ENCODE peak calls at places on chromosomes 13 and 19, in nine cellular contexts. One of them, this sample, is unnamed.

GRCh38 chr13:26656919-26657318 is 99.4 kb downstream of the WASF3 start:
- DNase-seq in central memory CD8-positive, alpha-beta T cell: no peak
- DNase-seq in DMS153: no peak
- DNase-seq in thyroid gland: peak; percentile 58
- DNase-seq in activated B cell treated with CpG ODN at 0.5 μM for 24 hours: no peak
- DNase-seq in GM20000: no peak
- DNase-seq in choroid plexus epithelial cell: peak; percentile 70
- DNase-seq in retinal pigment epithelial cell: no peak
- DNase-seq in pancreas: no peak
- DNase-seq in this sample: no peak

GRCh38 chr19:46442808-46443450 is 14.2 kb upstream of the PNMA8C start:
- DNase-seq in pancreas: peak; percentile 65
- DNase-seq in choroid plexus epithelial cell: peak; percentile 79
- DNase-seq in thyroid gland: peak; percentile 66
- DNase-seq in DMS153: no peak
- DNase-seq in activated B cell treated with CpG ODN at 0.5 μM for 24 hours: no peak
- DNase-seq in retinal pigment epithelial cell: peak; percentile 14
- DNase-seq in GM20000: no peak
- DNase-seq in central memory CD8-positive, alpha-beta T cell: no peak
- DNase-seq in this sample: no peak

GRCh38 chr13:35768551-35768950 is 292.1 kb upstream of the MAB21L1 start:
- DNase-seq in choroid plexus epithelial cell: peak; percentile 80
- DNase-seq in central memory CD8-positive, alpha-beta T cell: no peak
- DNase-seq in GM20000: no peak
- DNase-seq in thyroid gland: no peak
- DNase-seq in DMS153: no peak
- DNase-seq in pancreas: no peak
- DNase-seq in retinal pigment epithelial cell: peak; percentile 51
- DNase-seq in activated B cell treated with CpG ODN at 0.5 μM for 24 hours: no peak
- DNase-seq in this sample: no peak

GRCh38 chr13:101917475-101917810 is 465.0 kb downstream of the ITGBL1 start:
- DNase-seq in GM20000: no peak
- DNase-seq in DMS153: peak; percentile 55
- DNase-seq in pancreas: no peak
- DNase-seq in retinal pigment epithelial cell: no peak
- DNase-seq in activated B cell treated with CpG ODN at 0.5 μM for 24 hours: no peak
- DNase-seq in thyroid gland: no peak
- DNase-seq in choroid plexus epithelial cell: no peak
- DNase-seq in central memory CD8-positive, alpha-beta T cell: no peak
- DNase-seq in this sample: no peak

GRCh38 chr13:91200486-91200885 is 147.0 kb upstream of the MIR17HG start:
- DNase-seq in pancreas: no peak
- DNase-seq in central memory CD8-positive, alpha-beta T cell: no peak
- DNase-seq in choroid plexus epithelial cell: no peak
- DNase-seq in thyroid gland: no peak
- DNase-seq in activated B cell treated with CpG ODN at 0.5 μM for 24 hours: no peak
- DNase-seq in retinal pigment epithelial cell: no peak
- DNase-seq in DMS153: no peak
- DNase-seq in GM20000: no peak
- DNase-seq in this sample: no peak

GRCh38 chr13:111632906-111633305 is 312.5 kb downstream of the TEX29 start:
- DNase-seq in pancreas: no peak
- DNase-seq in choroid plexus epithelial cell: no peak
- DNase-seq in retinal pigment epithelial cell: no peak
- DNase-seq in thyroid gland: no peak
- DNase-seq in GM20000: no peak
- DNase-seq in activated B cell treated with CpG ODN at 0.5 μM for 24 hours: no peak
- DNase-seq in DMS153: peak; percentile 60
- DNase-seq in central memory CD8-positive, alpha-beta T cell: no peak
- DNase-seq in this sample: no peak

GRCh38 chr19:18904334-18905057 is 8.5 kb upstream of the CERS1 start:
- DNase-seq in GM20000: no peak
- DNase-seq in central memory CD8-positive, alpha-beta T cell: no peak
- DNase-seq in choroid plexus epithelial cell: no peak
- DNase-seq in DMS153: no peak
- DNase-seq in activated B cell treated with CpG ODN at 0.5 μM for 24 hours: no peak
- DNase-seq in retinal pigment epithelial cell: no peak
- DNase-seq in pancreas: no peak
- DNase-seq in thyroid gland: no peak
- DNase-seq in this sample: no peak

GRCh38 chr19:55247621-55248099 is 11.2 kb downstream of the PPP6R1 start:
- DNase-seq in retinal pigment epithelial cell: no peak
- DNase-seq in GM20000: peak; percentile 26
- DNase-seq in choroid plexus epithelial cell: peak; percentile 44
- DNase-seq in pancreas: no peak
- DNase-seq in DMS153: peak; percentile 59
- DNase-seq in thyroid gland: no peak
- DNase-seq in central memory CD8-positive, alpha-beta T cell: no peak
- DNase-seq in activated B cell treated with CpG ODN at 0.5 μM for 24 hours: no peak
- DNase-seq in this sample: no peak

GRCh38 chr19:51305479-51305878 is 6.0 kb upstream of the IGLON5 start:
- DNase-seq in DMS153: no peak
- DNase-seq in thyroid gland: no peak
- DNase-seq in choroid plexus epithelial cell: no peak
- DNase-seq in activated B cell treated with CpG ODN at 0.5 μM for 24 hours: no peak
- DNase-seq in central memory CD8-positive, alpha-beta T cell: no peak
- DNase-seq in GM20000: no peak
- DNase-seq in retinal pigment epithelial cell: no peak
- DNase-seq in pancreas: no peak
- DNase-seq in this sample: no peak

GRCh38 chr13:26962671-26963070 is 202.1 kb upstream of the GPR12 start:
- DNase-seq in activated B cell treated with CpG ODN at 0.5 μM for 24 hours: no peak
- DNase-seq in thyroid gland: no peak
- DNase-seq in pancreas: no peak
- DNase-seq in central memory CD8-positive, alpha-beta T cell: no peak
- DNase-seq in choroid plexus epithelial cell: no peak
- DNase-seq in GM20000: no peak
- DNase-seq in DMS153: no peak
- DNase-seq in retinal pigment epithelial cell: no peak
- DNase-seq in this sample: no peak

GRCh38 chr19:14113762-14114414 is 3.7 kb downstream of the PRKACA start:
- DNase-seq in retinal pigment epithelial cell: no peak
- DNase-seq in central memory CD8-positive, alpha-beta T cell: peak; percentile 18
- DNase-seq in choroid plexus epithelial cell: no peak
- DNase-seq in thyroid gland: no peak
- DNase-seq in GM20000: no peak
- DNase-seq in activated B cell treated with CpG ODN at 0.5 μM for 24 hours: no peak
- DNase-seq in pancreas: peak; percentile 50
- DNase-seq in DMS153: no peak
- DNase-seq in this sample: peak; percentile 40

This sample was measured in memory B cell.